ENCODE peak calls at places on chromosomes 2 and 18, in six cellular contexts. U is PC-9, A is endothelial cell of umbilical vein, W is GM23248, K is GM23338, P is neuronal stem cell. J is an unnamed sample.

GRCh38 chr2:16104345-16105177 is 164.2 kb downstream of the MYCN start:
- DNase-seq in P (no peak), A (no peak), U (no peak), W (no peak), K (peak), J (no peak)

GRCh38 chr2:225694664-225695063 is 295.2 kb downstream of the NYAP2 start:
- DNase-seq in A (no peak), W (peak), K (no peak), U (no peak), P (no peak), J (no peak)

GRCh38 chr18:3604626-3605408 is 154.8 kb downstream of the TGIF1 start:
- DNase-seq in W (peak), U (no peak), K (peak), P (no peak), A (peak), J (no peak)

GRCh38 chr2:12278217-12278755 is 438.4 kb upstream of the TRIB2 start:
- DNase-seq in K (no peak), A (no peak), P (no peak), U (no peak), W (peak), J (no peak)

GRCh38 chr18:39462436-39462835 is 1896.8 kb upstream of the CELF4 start:
- DNase-seq in U (no peak), P (no peak), K (no peak), W (peak), A (peak), J (peak)

GRCh38 chr2:117982376-117983033 is 31.4 kb downstream of the CCDC93 start:
- DNase-seq in U (no peak), A (no peak), W (no peak), P (no peak), K (peak), J (no peak)

GRCh38 chr2:142065156-142065555 is 65.7 kb downstream of the LRP1B start:
- DNase-seq in P (no peak), W (no peak), U (no peak), A (no peak), K (no peak), J (no peak)

GRCh38 chr18:902179-902718 is 2.4 kb upstream of the ADCYAP1 start:
- DNase-seq in W (peak), K (peak), U (peak), P (no peak), A (peak), J (no peak)

GRCh38 chr2:241063587-241063986 is 38.5 kb downstream of the MTERF4 start:
- DNase-seq in K (peak), W (no peak), A (no peak), P (no peak), U (no peak), J (peak)

GRCh38 chr2:241217320-241218031 is 29.0 kb downstream of the ANO7 start:
- DNase-seq in K (peak), W (peak), A (peak), P (peak), U (peak), J (peak)

GRCh38 chr2:168490916-168491605 is 35.0 kb downstream of the CERS6 start:
- DNase-seq in U (no peak), K (no peak), A (peak), W (peak), P (no peak), J (no peak)

GRCh38 chr2:226758886-226759660 is 40.5 kb downstream of the IRS1 start:
- DNase-seq in K (no peak), P (no peak), A (no peak), U (no peak), W (peak), J (no peak)

GRCh38 chr2:220246356-220246755 is 618.9 kb downstream of the SLC4A3 start:
- DNase-seq in W (peak), A (no peak), P (no peak), K (no peak), U (no peak), J (no peak)

GRCh38 chr18:21134895-21135294 is 23.3 kb upstream of the ROCK1 start:
- DNase-seq in K (no peak), P (no peak), W (peak), U (peak), A (peak), J (peak)

DNA sequence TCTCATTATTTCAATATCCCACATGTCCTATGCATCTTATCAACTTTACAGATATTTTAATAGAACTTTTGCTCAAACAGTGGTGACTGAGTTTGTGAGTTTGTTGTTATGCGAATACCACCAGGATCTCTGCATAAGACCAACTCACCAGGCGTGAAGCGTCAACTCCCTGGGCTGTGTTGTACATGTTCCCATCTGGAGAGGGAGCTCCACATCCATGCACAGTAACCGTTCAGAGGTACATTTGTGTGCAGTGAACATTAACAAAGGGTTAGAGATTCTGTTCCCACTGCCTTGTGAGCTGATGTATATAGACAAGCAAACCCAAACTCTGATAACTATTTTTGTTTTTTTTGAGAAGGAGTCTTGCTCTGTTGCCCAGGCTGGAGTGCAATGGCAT is 188.7 kb downstream of the MYT1L start:
- DNase-seq in A (no peak), W (no peak), U (no peak), K (no peak), P (no peak), J (no peak)
- H2AFZ ChIP-seq in A (no peak), W (no peak), U (no peak), K (no peak), P (no peak), J (no peak)

GRCh38 chr2:10272464-10272863 is 30.2 kb upstream of the HPCAL1 start:
- DNase-seq in A (no peak), U (no peak), W (no peak), K (no peak), P (no peak), J (no peak)
- H2AFZ ChIP-seq in A (no peak), U (no peak), W (no peak), K (no peak), P (no peak), J (no peak)

DNA sequence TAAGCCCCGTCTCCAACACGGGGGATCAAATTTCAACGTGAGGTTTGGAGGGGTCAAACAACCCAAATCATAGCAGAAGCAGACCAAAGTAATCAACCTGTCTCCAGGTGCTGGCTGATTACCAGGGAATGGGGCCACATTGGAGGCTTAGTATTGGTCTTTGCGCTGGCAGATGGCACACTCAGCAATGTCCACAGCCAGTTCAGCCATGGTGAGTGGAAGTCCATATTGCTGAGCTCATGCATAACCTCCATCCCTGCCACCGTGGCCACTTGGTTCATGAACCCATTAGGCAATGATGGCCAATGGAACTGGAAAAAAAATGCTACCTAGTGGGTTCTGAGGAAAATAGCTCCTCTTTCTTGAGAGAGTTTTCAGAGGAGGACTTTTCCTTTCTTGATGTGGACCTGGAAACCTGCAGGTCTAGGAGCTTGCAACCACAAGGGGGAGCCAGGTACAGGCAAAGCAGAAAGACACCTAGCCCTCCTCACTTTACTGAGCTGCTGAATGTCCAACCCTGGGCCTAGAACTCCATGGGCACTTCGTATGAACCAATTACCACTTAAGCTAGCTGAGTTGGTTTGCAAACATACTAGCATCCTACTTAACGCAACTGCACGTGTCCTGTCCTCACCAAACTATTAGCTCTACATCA is 128.0 kb upstream of the GYPC start:
- DNase-seq in W (peak), U (peak), K (peak), A (no peak), P (no peak), J (no peak)
- H2AFZ ChIP-seq in W (no peak), U (no peak), K (no peak), A (no peak), P (no peak), J (no peak)

GRCh38 chr2:112642961-112643360 is 2.8 kb upstream of the SLC20A1 start:
- DNase-seq in U (no peak), K (no peak), P (no peak), A (no peak), W (peak), J (no peak)

GRCh38 chr2:112642561-112642960 is 3.2 kb upstream of the SLC20A1 start:
- DNase-seq in A (no peak), K (no peak), P (no peak), U (no peak), W (no peak), J (no peak)

GRCh38 chr2:112640467-112640799 is 5.3 kb upstream of the SLC20A1 start:
- DNase-seq in W (no peak), A (no peak), K (no peak), U (no peak), P (no peak), J (no peak)

GRCh38 chr2:112643488-112643887 is 2.3 kb upstream of the SLC20A1 start:
- DNase-seq in K (no peak), A (no peak), W (no peak), P (no peak), U (no peak), J (no peak)

DNA sequence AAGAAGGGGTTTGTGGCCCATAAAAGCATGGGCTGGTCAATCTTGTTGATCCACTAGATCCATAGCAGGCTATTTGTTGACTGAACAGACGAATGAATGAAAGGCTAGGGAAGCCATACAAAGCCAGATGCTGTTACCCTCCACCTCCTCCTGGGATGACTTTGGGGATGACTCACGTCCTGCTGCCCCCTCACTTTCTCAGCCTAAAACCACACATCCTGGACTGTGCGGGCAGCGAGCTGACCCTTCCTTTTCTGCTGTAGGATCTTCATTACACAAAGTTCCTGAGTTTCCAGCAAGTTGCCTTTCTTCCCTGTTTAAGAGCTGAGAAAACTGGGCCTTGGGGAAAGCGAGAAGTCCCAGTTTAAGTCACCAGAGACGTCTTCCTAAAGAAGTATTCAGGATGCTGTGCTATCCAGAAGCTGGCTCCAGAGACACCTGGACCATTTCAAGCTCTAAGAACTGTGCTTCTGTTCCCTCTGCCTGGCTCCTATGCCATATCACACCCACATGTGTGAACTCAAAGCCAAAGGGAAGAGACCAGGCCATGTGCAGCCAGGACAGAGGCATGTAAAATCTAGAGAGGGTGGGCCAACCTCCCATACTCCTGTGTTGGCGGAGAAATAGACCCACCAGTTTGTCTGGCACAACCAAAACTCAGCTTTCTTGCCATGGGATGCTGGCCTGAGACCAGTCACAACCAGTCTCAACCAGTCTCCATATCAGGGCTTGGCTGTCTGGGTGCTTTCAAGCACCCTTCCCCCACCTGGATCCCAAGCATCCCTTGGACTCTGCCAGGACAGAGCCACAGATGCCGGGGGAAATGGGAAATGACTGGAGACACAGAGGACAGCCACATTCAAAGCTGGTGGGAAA is 4.7 kb upstream of the SLC20A1 start:
- DNase-seq in W (peak), U (no peak), A (peak), P (no peak), K (no peak), J (peak)
- H2AFZ ChIP-seq in W (peak), U (no peak), A (peak), P (peak), K (no peak), J (peak)

DNA sequence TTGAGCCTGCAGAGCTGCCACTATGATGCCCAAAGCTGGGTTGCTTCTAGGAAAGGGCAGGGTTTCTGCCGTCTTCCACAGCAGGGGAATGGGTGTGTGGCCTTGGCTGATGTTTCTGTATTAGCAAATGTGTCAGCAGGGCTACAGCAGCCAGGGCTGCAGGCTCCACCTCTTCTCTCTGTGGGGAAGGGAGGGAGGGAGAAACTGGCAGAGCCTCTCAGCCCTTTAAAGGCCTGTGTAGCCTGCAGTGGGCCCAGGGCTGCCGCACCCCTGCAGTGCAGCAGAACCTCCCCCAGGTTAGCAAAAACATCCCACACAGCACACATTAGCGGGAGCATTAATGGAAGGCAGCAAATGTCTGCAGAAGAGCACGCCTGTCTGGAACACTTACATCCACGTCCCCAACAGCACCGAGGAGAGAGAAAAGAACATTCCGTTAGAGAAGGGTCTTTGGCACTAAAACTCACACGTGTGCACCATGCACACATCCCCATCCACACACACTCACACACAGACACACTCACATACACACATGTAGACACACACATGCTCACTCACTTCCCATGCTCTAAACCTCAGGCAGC is 23.9 kb downstream of the MRPL35 start:
- DNase-seq in W (peak), K (no peak), A (no peak), P (no peak), U (no peak), J (no peak)
- H2AFZ ChIP-seq in W (peak), K (peak), A (no peak), P (peak), U (no peak), J (peak)

GRCh38 chr2:236775521-236775920 is 205.9 kb downstream of the ACKR3 start:
- DNase-seq in P (no peak), K (no peak), U (no peak), W (no peak), A (no peak), J (no peak)

GRCh38 chr2:236772220-236772837 is 202.7 kb downstream of the ACKR3 start:
- DNase-seq in P (no peak), U (no peak), A (no peak), W (no peak), K (no peak), J (no peak)

GRCh38 chr2:236774171-236774570 is 204.5 kb downstream of the ACKR3 start:
- DNase-seq in A (no peak), P (no peak), U (no peak), K (no peak), W (no peak), J (no peak)

GRCh38 chr2:236769981-236770671 is 200.5 kb downstream of the ACKR3 start:
- DNase-seq in U (peak), A (no peak), W (peak), K (no peak), P (no peak), J (peak)

GRCh38 chr2:236773206-236773605 is 203.6 kb downstream of the ACKR3 start:
- DNase-seq in W (no peak), U (no peak), K (no peak), P (no peak), A (no peak), J (no peak)
- H2AFZ ChIP-seq in W (no peak), U (no peak), K (peak), P (peak), A (no peak), J (no peak)